ENCODE peak calls at places on chromosome 12, in five cellular contexts. W is WTC11, H is HEK293T, C is HepG2, K is HCT116. R is an unnamed sample.

GRCh38 chr12:29519585-29520182 is 22.2 kb upstream of the OVCH1 start:
- DNase-seq in W (no peak), H (peak), C (peak), K (peak), R (no peak)

GRCh38 chr12:77916276-77916675 is 85.6 kb downstream of the NAV3 start:
- DNase-seq in W (no peak), H (no peak), C (no peak), K (no peak), R (no peak)

GRCh38 chr12:108967869-108968540 is 52.9 kb downstream of the SVOP start:
- DNase-seq in W (no peak), H (peak), C (peak), K (peak), R (no peak)

GRCh38 chr12:28872654-28873268 is 276.3 kb upstream of the FAR2 start:
- DNase-seq in W (peak), H (peak), C (peak), K (peak), R (peak)

GRCh38 chr12:118060301-118061010 is 523 bp downstream of the WSB2 start:
- DNase-seq in W (peak), H (peak), C (no peak), K (no peak), R (no peak)

GRCh38 chr12:77786675-77787074 is 44.0 kb upstream of the NAV3 start:
- DNase-seq in W (no peak), H (no peak), C (no peak), K (no peak), R (no peak)

GRCh38 chr12:807041-807717 is 54.8 kb downstream of the WNK1 start:
- DNase-seq in W (no peak), H (no peak), C (no peak), K (no peak), R (no peak)

GRCh38 chr12:105480162-105480561 is 149.7 kb downstream of the C12orf75 start:
- DNase-seq in W (no peak), H (no peak), C (no peak), K (no peak), R (no peak)

GRCh38 chr12:5388581-5389535 is 43.0 kb upstream of the NTF3 start:
- DNase-seq in W (no peak), H (no peak), C (no peak), K (peak), R (no peak)

DNA sequence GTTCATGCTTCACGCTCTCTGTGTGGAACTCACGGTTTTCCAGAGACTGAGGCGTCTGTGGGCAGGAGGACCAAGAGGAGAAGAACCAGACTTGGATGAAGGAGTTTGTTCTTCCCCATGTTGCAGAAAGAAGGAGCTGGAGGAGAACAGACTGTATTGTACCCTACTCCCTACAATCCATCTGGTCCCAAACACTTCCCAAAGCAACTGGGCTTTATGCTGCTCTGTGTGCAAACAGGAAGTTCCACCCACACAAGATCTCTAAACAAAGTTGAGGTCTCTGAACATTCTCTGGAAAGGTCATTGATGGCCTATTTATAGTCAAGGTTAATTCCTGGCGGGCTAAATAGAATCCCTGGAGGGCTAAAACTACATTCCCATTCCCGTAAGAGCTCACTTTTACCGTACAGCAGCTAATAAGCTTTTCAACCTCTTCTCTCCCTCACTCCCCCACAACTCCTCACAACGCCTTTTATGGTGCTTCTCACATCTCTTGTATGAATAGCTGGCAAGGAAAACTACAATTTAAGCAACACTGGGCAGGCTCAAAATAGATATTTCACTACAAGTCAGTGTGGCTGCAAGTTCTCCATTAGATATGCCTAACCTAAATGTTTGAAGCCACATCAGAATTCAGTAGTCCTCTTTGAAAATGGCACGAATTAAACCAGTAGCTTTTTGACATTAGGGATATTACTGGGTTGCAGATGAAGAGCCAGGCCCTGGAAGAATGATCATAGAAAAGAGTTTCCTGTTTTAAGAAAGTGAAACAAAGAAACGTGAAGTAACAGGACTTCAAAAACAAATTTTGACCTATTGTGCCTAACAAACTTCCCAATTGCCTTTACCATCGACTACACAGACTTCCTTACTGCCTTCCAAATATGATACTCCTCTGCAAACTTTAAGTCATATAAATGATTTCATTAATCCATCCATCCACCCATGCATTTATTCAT is at the start of gene A2M:
- DNase-seq in W (no peak), H (no peak), C (peak), K (no peak), R (no peak)
- TF ChIP-seq SP1 in W (no peak), H (no peak), C (no peak), K (no peak), R (no peak)

GRCh38 chr12:65022441-65022840 is 98.7 kb downstream of the WIF1 start:
- DNase-seq in W (no peak), H (no peak), C (peak), K (no peak), R (no peak)
- TF ChIP-seq SP1 in W (no peak), H (no peak), C (no peak), K (no peak), R (no peak)

GRCh38 chr12:49583361-49584094 is 15.6 kb upstream of the MCRS1 start:
- DNase-seq in W (no peak), H (no peak), C (no peak), K (no peak), R (no peak)
- TF ChIP-seq SP1 in W (no peak), H (no peak), C (no peak), K (no peak), R (no peak)

GRCh38 chr12:46456356-46457334 is 84.1 kb upstream of the SLC38A2 start:
- DNase-seq in W (no peak), H (no peak), C (peak), K (no peak), R (no peak)
- TF ChIP-seq SP1 in W (no peak), H (no peak), C (no peak), K (no peak), R (no peak)

GRCh38 chr12:100401660-100402059 is 44.8 kb downstream of the SLC17A8 start:
- DNase-seq in W (no peak), H (no peak), C (no peak), K (no peak), R (peak)
- TF ChIP-seq SP1 in W (no peak), H (no peak), C (no peak), K (no peak), R (no peak)

GRCh38 chr12:92624236-92624635 is 78.6 kb upstream of the PLEKHG7 start:
- DNase-seq in W (no peak), H (no peak), C (no peak), K (no peak), R (no peak)
- TF ChIP-seq SP1 in W (no peak), H (no peak), C (no peak), K (no peak), R (no peak)

GRCh38 chr12:62594771-62595170 is 128.1 kb downstream of the MON2 start:
- DNase-seq in W (no peak), H (no peak), C (no peak), K (no peak), R (no peak)

GRCh38 chr12:62586850-62587249 is 120.2 kb downstream of the MON2 start:
- DNase-seq in W (no peak), H (no peak), C (no peak), K (no peak), R (no peak)

GRCh38 chr12:62584619-62585018 is 118.0 kb downstream of the MON2 start:
- DNase-seq in W (no peak), H (no peak), C (no peak), K (no peak), R (no peak)

DNA sequence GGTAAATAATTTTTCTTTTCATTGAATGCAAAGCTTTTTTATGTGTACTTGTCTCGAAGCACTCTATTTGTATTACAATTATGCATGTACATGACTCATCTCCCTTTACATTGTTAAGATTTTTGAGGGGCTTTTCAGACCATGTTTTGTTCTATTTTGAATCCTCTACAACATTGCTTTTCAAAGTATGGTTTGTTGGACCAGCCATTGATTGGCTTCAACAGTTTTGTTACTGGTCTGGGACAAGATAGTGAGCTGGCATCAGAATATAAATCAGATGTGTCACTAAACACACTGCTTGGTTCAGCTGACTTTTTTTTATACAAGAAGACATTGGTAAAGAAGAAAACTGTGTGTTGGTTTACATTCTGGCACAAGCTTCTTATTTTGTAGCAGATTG is 122.3 kb downstream of the MON2 start:
- DNase-seq in W (no peak), H (no peak), C (peak), K (no peak), R (no peak)
- TF ChIP-seq SP1 in W (no peak), H (no peak), C (no peak), K (no peak), R (no peak)

DNA sequence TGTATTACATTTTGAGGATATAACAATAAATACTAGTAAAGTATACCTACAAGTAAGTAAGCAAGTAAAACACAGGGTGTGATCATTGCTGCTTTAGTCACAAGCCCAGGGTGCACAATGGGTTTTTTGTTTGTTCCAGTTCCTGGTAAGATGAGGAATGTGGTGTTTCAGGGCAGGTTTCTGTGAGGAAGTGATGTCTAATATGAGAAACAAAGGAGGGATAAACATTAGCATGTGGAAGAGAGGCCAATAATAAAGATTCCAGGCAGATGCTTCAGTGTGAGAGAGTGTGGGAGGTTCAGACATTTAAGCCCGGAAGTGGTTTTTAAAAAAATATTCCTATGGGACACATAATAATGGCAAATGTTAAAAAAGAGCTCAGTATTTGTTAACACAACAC is 808.1 kb upstream of the USP15 start:
- DNase-seq in W (no peak), H (no peak), C (no peak), K (peak), R (no peak)
- TF ChIP-seq SP1 in W (no peak), H (no peak), C (no peak), K (peak), R (no peak)

GRCh38 chr12:131111446-131111845 is 157.7 kb downstream of the ADGRD1 start:
- DNase-seq in W (no peak), H (no peak), C (no peak), K (no peak), R (no peak)
- TF ChIP-seq SP1 in W (no peak), H (no peak), C (no peak), K (no peak), R (no peak)

R was measured in H1.